ENCODE peak calls at places on chromosome 18, in four cellular contexts. N is stimulated activated CD8-positive, alpha-beta memory T cell treated with anti-CD3 and anti-CD28 coated beads, Interleukin-12 subunit alpha, Interleukin-12 subunit beta, amount 100 ng/mL, for 1 hour; Z is GM23338; A is activated CD4-positive, alpha-beta T cell treated with anti-CD3 and anti-CD28 coated beads for 4 hours. L is an unnamed sample.

GRCh38 chr18:45127395-45127794 is 446.7 kb downstream of the SETBP1 start:
- DNase-seq in N (no peak), A (no peak), Z (no peak), L (no peak)

GRCh38 chr18:10453885-10454772 is at the start of gene APCDD1:
- DNase-seq in N (no peak), Z (peak), A (no peak), L (no peak)

GRCh38 chr18:10797882-10798281 is 272.1 kb downstream of the NAPG start:
- DNase-seq in N (no peak), Z (peak), A (no peak), L (peak)

GRCh38 chr18:28281400-28281799 is 104.5 kb upstream of the CDH2 start:
- DNase-seq in N (no peak), Z (peak), A (no peak), L (no peak)

GRCh38 chr18:5937086-5937485 is 41.8 kb upstream of the TMEM200C start:
- DNase-seq in N (no peak), A (no peak), Z (no peak), L (no peak)

GRCh38 chr18:74082476-74083070 is 65.1 kb downstream of the FBXO15 start:
- DNase-seq in A (peak), N (peak), Z (peak), L (peak)

GRCh38 chr18:1659190-1659589 is 754.5 kb downstream of the ADCYAP1 start:
- DNase-seq in Z (no peak), A (no peak), N (no peak), L (no peak)

GRCh38 chr18:67380867-67381266 is 135.7 kb downstream of the DSEL start:
- DNase-seq in A (no peak), N (no peak), Z (no peak), L (no peak)

GRCh38 chr18:48775372-48776160 is 175.2 kb downstream of the SMAD7 start:
- DNase-seq in A (no peak), N (no peak), Z (no peak), L (peak)

GRCh38 chr18:27605107-27605834 is 420.2 kb upstream of the CHST9 start:
- DNase-seq in Z (peak), A (no peak), N (no peak), L (peak)

GRCh38 chr18:35073186-35074105 is 32.2 kb downstream of the MAPRE2 start:
- DNase-seq in N (no peak), A (no peak), Z (no peak), L (no peak)

GRCh38 chr18:31190919-31191318 is 28.3 kb upstream of the DSC1 start:
- DNase-seq in N (no peak), A (no peak), Z (peak), L (no peak)

GRCh38 chr18:37845498-37845897 is 279.9 kb upstream of the CELF4 start:
- DNase-seq in N (no peak), Z (peak), A (no peak), L (no peak)

GRCh38 chr18:6219116-6219717 is 195.5 kb downstream of the L3MBTL4 start:
- DNase-seq in N (no peak), Z (peak), A (no peak), L (peak)

GRCh38 chr18:24914148-24914525 is 437.8 kb downstream of the ZNF521 start:
- DNase-seq in N (no peak), A (no peak), Z (no peak), L (no peak)

GRCh38 chr18:56282234-56283104 is 355.9 kb downstream of the TXNL1 start:
- DNase-seq in N (no peak), A (no peak), Z (no peak), L (no peak)

GRCh38 chr18:13541621-13542519 is 184.5 kb downstream of the FAM210A start:
- DNase-seq in Z (no peak), A (no peak), N (no peak), L (no peak)

GRCh38 chr18:59994357-59994756 is 94.6 kb downstream of the PMAIP1 start:
- DNase-seq in Z (peak), A (no peak), N (no peak), L (peak)

GRCh38 chr18:39721712-39722111 is 2156.1 kb upstream of the CELF4 start:
- DNase-seq in Z (no peak), N (no peak), A (no peak), L (no peak)

GRCh38 chr18:67379991-67380390 is 136.5 kb downstream of the DSEL start:
- DNase-seq in N (no peak), Z (no peak), A (no peak), L (no peak)

GRCh38 chr18:61870151-61870550 is 22.7 kb downstream of the RNF152 start:
- DNase-seq in A (no peak), Z (no peak), N (no peak), L (no peak)

GRCh38 chr18:9354256-9354655 is 19.7 kb downstream of the TWSG1 start:
- DNase-seq in Z (no peak), N (no peak), A (no peak), L (no peak)

GRCh38 chr18:812673-813404 is 797 bp upstream of the YES1 start:
- DNase-seq in N (peak), A (peak), Z (peak), L (peak)

GRCh38 chr18:79552140-79552631 is 127.4 kb upstream of the CTDP1 start:
- DNase-seq in A (no peak), N (no peak), Z (no peak), L (no peak)

GRCh38 chr18:9539938-9540337 is 64.6 kb downstream of the RALBP1 start:
- DNase-seq in A (no peak), Z (no peak), N (no peak), L (no peak)

GRCh38 chr18:8627107-8627472 is 17.9 kb downstream of the RAB12 start:
- DNase-seq in Z (no peak), A (no peak), N (no peak), L (no peak)

GRCh38 chr18:28469946-28470345 is 293.0 kb upstream of the CDH2 start:
- DNase-seq in A (no peak), N (no peak), Z (no peak), L (no peak)

GRCh38 chr18:13563390-13563805 is 163.0 kb downstream of the FAM210A start:
- DNase-seq in A (no peak), N (no peak), Z (no peak), L (no peak)

GRCh38 chr18:34592961-34593382 is 117.1 kb upstream of the DTNA start:
- DNase-seq in Z (peak), N (no peak), A (no peak), L (no peak)

GRCh38 chr18:48153641-48154481 is 223.4 kb upstream of the SMAD2 start:
- DNase-seq in A (no peak), Z (no peak), N (no peak), L (no peak)

GRCh38 chr18:73848656-73849055 is 299.0 kb downstream of the FBXO15 start:
- DNase-seq in A (no peak), N (no peak), Z (no peak), L (no peak)

GRCh38 chr18:34322365-34323289 is 97.9 kb upstream of the NOL4 start:
- DNase-seq in Z (peak), A (no peak), N (no peak), L (peak)

GRCh38 chr18:3984163-3984757 is 470.8 kb downstream of the DLGAP1 start:
- DNase-seq in N (no peak), Z (no peak), A (no peak), L (no peak)

GRCh38 chr18:60892855-60893254 is 440.4 kb upstream of the CDH20 start:
- DNase-seq in Z (no peak), N (no peak), A (no peak), L (no peak)

GRCh38 chr18:2961828-2962227 is 51.1 kb downstream of the LPIN2 start:
- DNase-seq in A (no peak), N (no peak), Z (no peak), L (peak)

GRCh38 chr18:73636355-73636754 is 511.3 kb downstream of the FBXO15 start:
- DNase-seq in Z (no peak), A (no peak), N (no peak), L (no peak)